ENCODE peak calls at places on chromosomes 12 and 14, in five cellular contexts. Q, G, N, V and W are unnamed samples.

GRCh38 chr14:96264850-96265249 is 8.8 kb downstream of the BDKRB1 start:
- DNase-seq in N (no peak), V (no peak), G (no peak), Q (no peak), W (no peak)

GRCh38 chr14:57692671-57693070 is 173.2 kb downstream of the SLC35F4 start:
- DNase-seq in G (no peak), N (peak), V (peak), Q (no peak), W (no peak)

GRCh38 chr14:54322668-54323380 is 74.0 kb upstream of the CDKN3 start:
- DNase-seq in N (no peak), V (no peak), Q (no peak), G (no peak), W (no peak)

GRCh38 chr14:90778468-90779255 is 37.6 kb downstream of the TTC7B start:
- DNase-seq in G (no peak), Q (no peak), N (no peak), V (no peak), W (no peak)

GRCh38 chr14:24734917-24735500 is 101.0 kb upstream of the GZMB start:
- DNase-seq in G (peak), Q (peak), V (peak), N (peak), W (peak)

GRCh38 chr12:122022393-122023338 is 982 bp downstream of the BCL7A start:
- DNase-seq in G (peak), V (no peak), Q (no peak), N (no peak), W (peak)

GRCh38 chr12:124928095-124928911 is 13.9 kb upstream of the UBC start:
- DNase-seq in N (no peak), Q (no peak), G (peak), V (peak), W (no peak)

GRCh38 chr12:15130521-15130920 is 90.7 kb downstream of the RERG start:
- DNase-seq in G (no peak), N (no peak), Q (no peak), V (no peak), W (no peak)

GRCh38 chr14:101539929-101540328 is 21.4 kb upstream of the DIO3 start:
- DNase-seq in N (no peak), G (no peak), V (no peak), Q (no peak), W (no peak)